ENCODE peak calls at places on chromosomes 7 and 10, in four cellular contexts. Z, B, H and S are unnamed samples.

GRCh38 chr10:132338876-132339275 is 6.9 kb downstream of the LRRC27 start:
- DNase-seq in Z (no peak), B (no peak), H (no peak), S (no peak)

GRCh38 chr7:133452611-133453010 is 199.7 kb downstream of the EXOC4 start:
- DNase-seq in Z (peak; percentile 39), B (no peak), H (no peak), S (no peak)

GRCh38 chr10:72802291-72803118 is 91.0 kb upstream of the OIT3 start:
- DNase-seq in Z (peak; percentile 74), B (no peak), H (no peak), S (no peak)

GRCh38 chr7:68629-69028 is 123.7 kb upstream of the FAM20C start:
- DNase-seq in Z (no peak), B (no peak), H (peak; percentile 31), S (no peak)

GRCh38 chr10:13990392-13990805 is 340.3 kb downstream of the FRMD4A start:
- DNase-seq in Z (peak; percentile 14), B (no peak), H (no peak), S (no peak)

GRCh38 chr7:44289341-44290249 is 35.8 kb downstream of the CAMK2B start:
- DNase-seq in Z (no peak), B (no peak), H (no peak), S (no peak)

GRCh38 chr10:75071164-75071489 is 40.3 kb upstream of the SAMD8 start:
- DNase-seq in Z (peak; percentile 4), B (no peak), H (no peak), S (no peak)

GRCh38 chr7:93382362-93382761 is 150.2 kb downstream of the VPS50 start:
- DNase-seq in Z (no peak), B (no peak), H (no peak), S (no peak)

GRCh38 chr7:48035967-48036478 is 680 bp downstream of the C7orf57 start:
- DNase-seq in Z (peak; percentile 37), B (no peak), H (peak; percentile 61), S (peak; percentile 21)

GRCh38 chr7:107937514-107937913 is 46.5 kb downstream of the DLD start:
- DNase-seq in Z (no peak), B (no peak), H (no peak), S (no peak)

GRCh38 chr7:150361807-150362621 is 6.6 kb upstream of the REPIN1 start:
- DNase-seq in Z (no peak), B (no peak), H (no peak), S (no peak)

GRCh38 chr10:94123253-94123995 is 129.7 kb downstream of the PLCE1 start:
- DNase-seq in Z (peak; percentile 93), B (peak; percentile 17), H (peak; percentile 59), S (peak; percentile 27)

GRCh38 chr7:127252736-127253288 is at the start of gene GRM8:
- DNase-seq in Z (peak; percentile 22), B (peak; percentile 47), H (peak; percentile 41), S (peak; percentile 73)

GRCh38 chr7:101553018-101553770 is 75.9 kb downstream of the MYL10 start:
- DNase-seq in Z (no peak), B (no peak), H (no peak), S (no peak)

GRCh38 chr10:124558901-124559321 is 97.3 kb downstream of the LHPP start:
- DNase-seq in Z (peak; percentile 12), B (no peak), H (peak; percentile 66), S (no peak)

GRCh38 chr7:37709631-37710509 is 26.3 kb downstream of the GPR141 start:
- DNase-seq in Z (no peak), B (no peak), H (no peak), S (no peak)

GRCh38 chr10:6232225-6232807 is 29.6 kb downstream of the PFKFB3 start:
- DNase-seq in Z (no peak), B (no peak), H (no peak), S (no peak)

GRCh38 chr10:98456688-98457482 is 10.2 kb upstream of the HPS1 start:
- DNase-seq in Z (no peak), B (no peak), H (no peak), S (no peak)

GRCh38 chr10:102814456-102814871 is 22.7 kb downstream of the CYP17A1 start:
- DNase-seq in Z (peak; percentile 40), B (no peak), H (no peak), S (no peak)

GRCh38 chr10:3750884-3751283 is 34.1 kb downstream of the KLF6 start:
- DNase-seq in Z (no peak), B (no peak), H (no peak), S (no peak)

GRCh38 chr10:125768217-125768616 is 7.4 kb downstream of the MMP21 start:
- DNase-seq in Z (peak; percentile 8), B (no peak), H (peak; percentile 13), S (no peak)

GRCh38 chr10:113704637-113705343 is 25.1 kb downstream of the CASP7 start:
- DNase-seq in Z (peak; percentile 60), B (no peak), H (peak; percentile 63), S (peak; percentile 30)

GRCh38 chr10:69901022-69901421 is 99.3 kb downstream of the COL13A1 start:
- DNase-seq in Z (no peak), B (no peak), H (no peak), S (no peak)

GRCh38 chr10:79158004-79158340 is 89.2 kb downstream of the ZMIZ1 start:
- DNase-seq in Z (no peak), B (no peak), H (no peak), S (no peak)

GRCh38 chr10:79159141-79159619 is 90.4 kb downstream of the ZMIZ1 start:
- DNase-seq in Z (peak; percentile 83), B (no peak), H (no peak), S (no peak)

GRCh38 chr10:79160191-79160590 is 91.4 kb downstream of the ZMIZ1 start:
- DNase-seq in Z (no peak), B (no peak), H (no peak), S (no peak)

GRCh38 chr10:79159785-79160184 is 91.0 kb downstream of the ZMIZ1 start:
- DNase-seq in Z (peak; percentile 68), B (no peak), H (no peak), S (no peak)

DNA sequence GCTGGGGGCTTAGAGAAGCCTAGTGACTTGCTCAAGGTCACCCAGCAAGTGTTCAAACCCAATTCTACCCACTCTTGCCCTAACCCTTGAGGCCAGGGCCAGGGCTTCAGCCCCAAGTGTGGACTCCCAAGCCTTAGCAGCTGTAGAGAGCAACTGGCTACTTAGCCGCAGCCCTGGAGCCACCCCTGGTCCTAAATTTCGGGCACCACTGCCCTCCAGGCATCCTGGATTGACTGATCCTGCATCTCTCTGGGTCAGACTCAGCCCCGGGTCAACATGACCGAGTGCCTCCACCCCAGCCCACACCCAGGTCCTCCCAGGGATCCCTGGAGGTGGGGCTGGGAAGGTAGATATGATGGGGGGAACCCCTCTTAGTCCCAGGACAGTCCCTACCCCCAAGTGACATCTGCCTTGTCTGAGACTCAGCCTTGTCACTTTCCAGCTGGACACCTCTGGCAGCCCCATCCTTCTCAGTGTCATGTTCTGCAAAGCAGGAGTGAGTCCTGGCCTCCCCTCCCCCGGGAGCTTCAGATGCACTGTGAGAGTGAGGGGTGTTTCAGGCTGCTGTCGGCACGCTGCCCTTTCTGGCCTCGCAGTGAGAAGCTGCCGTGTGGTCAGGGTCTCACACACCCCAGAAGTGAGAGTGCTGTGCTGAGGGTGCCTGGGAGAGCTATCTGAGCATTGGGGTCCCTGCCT is 89.8 kb downstream of the ZMIZ1 start:
- DNase-seq in Z (no peak), B (no peak), H (no peak), S (no peak)
- H3K14ac ChIP-seq in Z (peak overlapping the region; percentile 99), B (peak overlapping the region; percentile 18), H (peak overlapping the region; percentile 26), S (peak overlapping the region; percentile 89)

GRCh38 chr7:130922206-130923112 is 188.5 kb upstream of the KLF14 start:
- DNase-seq in Z (no peak), B (no peak), H (no peak), S (no peak)
- H3K4me1 ChIP-seq in Z (peaks cover 39% of the 10 kb centered on the region), B (peaks cover 3% of the 10 kb centered on the region), H (peaks cover 6% of the 10 kb centered on the region), S (peaks cover 26% of the 10 kb centered on the region)

GRCh38 chr7:66503036-66503370 is 125.7 kb upstream of the KCTD7 start:
- DNase-seq in Z (no peak), B (no peak), H (no peak), S (no peak)

GRCh38 chr7:66504131-66504530 is 124.5 kb upstream of the KCTD7 start:
- DNase-seq in Z (no peak), B (no peak), H (no peak), S (no peak)

GRCh38 chr7:66500087-66500486 is 128.6 kb upstream of the KCTD7 start:
- DNase-seq in Z (no peak), B (no peak), H (no peak), S (no peak)

GRCh38 chr7:66503551-66504031 is 125.1 kb upstream of the KCTD7 start:
- DNase-seq in Z (no peak), B (no peak), H (no peak), S (no peak)

DNA sequence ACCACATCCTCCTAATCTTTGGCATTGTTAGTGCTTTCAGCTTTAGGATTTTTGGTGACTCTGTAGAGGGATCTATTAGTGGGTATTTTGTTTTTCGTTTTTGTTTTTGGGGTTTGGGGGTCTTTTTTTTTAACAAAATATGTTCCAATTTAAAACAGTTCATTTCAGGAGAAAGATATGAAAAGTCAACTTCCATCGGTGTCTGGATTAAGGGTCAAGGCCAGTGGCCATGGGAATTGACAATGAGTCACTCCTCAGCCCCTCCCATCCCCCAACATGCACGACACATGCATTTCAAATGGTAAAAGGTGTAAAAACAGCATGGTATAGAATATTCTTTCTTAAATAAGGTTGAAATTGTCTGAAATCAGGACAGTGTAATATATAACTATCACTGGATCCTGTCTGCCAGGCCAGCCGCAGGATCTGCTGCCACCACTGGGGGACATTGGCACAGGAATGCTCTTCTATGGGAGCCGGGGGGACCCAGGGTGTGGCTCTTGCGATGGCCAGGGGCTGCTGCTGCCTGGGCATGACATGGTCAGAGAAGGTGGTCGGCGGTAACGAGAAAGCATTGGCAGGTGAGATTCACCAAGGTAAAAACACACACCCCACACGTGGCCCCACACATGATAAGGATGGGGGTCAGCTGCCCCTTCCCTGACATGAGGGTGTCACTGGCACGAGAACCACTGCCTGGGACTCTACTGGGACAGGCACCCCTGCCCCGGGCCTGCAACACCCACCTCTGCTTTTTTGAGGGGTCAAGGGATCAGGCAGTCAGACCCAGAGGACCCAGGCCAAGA is 126.2 kb upstream of the KCTD7 start:
- DNase-seq in Z (no peak), B (no peak), H (no peak), S (no peak)
- H4K91ac ChIP-seq in Z (no peak overlapping the region), B (no peak overlapping the region), H (no peak overlapping the region), S (no peak overlapping the region)

GRCh38 chr7:4709187-4709586 is 27.1 kb downstream of the FOXK1 start:
- DNase-seq in Z (no peak), B (no peak), H (no peak), S (no peak)
- H3K14ac ChIP-seq in Z (no peak overlapping the region), B (no peak overlapping the region), H (no peak overlapping the region), S (peak overlapping the region; percentile 5)

GRCh38 chr10:22628309-22628708 is 86.1 kb downstream of the PIP4K2A start:
- DNase-seq in Z (no peak), B (no peak), H (no peak), S (no peak)
- H3K4me1 ChIP-seq in Z (peaks cover 16% of the 10 kb centered on the region), B (peaks cover 18% of the 10 kb centered on the region), H (peaks cover 22% of the 10 kb centered on the region), S (peaks cover 41% of the 10 kb centered on the region)